ENCODE peak calls at places on chromosomes 12 and 14, in eight cellular contexts. W is NCI-H2081; Q is stimulated activated CD4-positive, alpha-beta T cell treated with anti-CD3 and anti-CD28 coated beads, Interleukin-2, amount 100 ng/mL, for 48 hours; Z is germinal center; P is suprapubic skin; U is GM13977; V is body of pancreas; R is HS-5. K is an unnamed sample.

GRCh38 chr12:59595097-59595496 is 732 bp upstream of the SLC16A7 start:
- DNase-seq in W (no peak), Q (no peak), Z (no peak), P (no peak), U (peak; percentile 2), V (no peak), R (no peak), K (no peak)

GRCh38 chr14:56874375-56874774 is 64.1 kb upstream of the OTX2 start:
- DNase-seq in W (peak; percentile 36), Q (no peak), Z (peak; percentile 10), P (no peak), U (peak; percentile 31), V (peak; percentile 47), R (no peak), K (peak; percentile 19)

GRCh38 chr12:91511795-91512420 is 329.3 kb upstream of the DCN start:
- DNase-seq in W (no peak), Q (no peak), Z (no peak), P (no peak), U (no peak), V (no peak), R (no peak), K (no peak)

GRCh38 chr14:30223385-30223785 is 295.7 kb upstream of the PRKD1 start:
- DNase-seq in W (no peak), Q (no peak), Z (no peak), P (no peak), U (no peak), V (peak; percentile 92), R (peak; percentile 90), K (peak; percentile 87)

GRCh38 chr12:20696181-20696580 is 1.0 kb downstream of the SLCO1C1 start:
- DNase-seq in W (no peak), Q (no peak), Z (no peak), P (no peak), U (no peak), V (no peak), R (no peak), K (no peak)

GRCh38 chr14:70641548-70642312 is at the start of gene TTC9:
- DNase-seq in W (peak; percentile 34), Q (no peak), Z (peak; percentile 69), P (no peak), U (peak; percentile 68), V (peak; percentile 34), R (no peak), K (peak; percentile 49)

GRCh38 chr14:58738189-58738836 is 100.6 kb downstream of the DACT1 start:
- DNase-seq in W (no peak), Q (no peak), Z (no peak), P (no peak), U (no peak), V (no peak), R (peak; percentile 70), K (peak; percentile 6)

GRCh38 chr14:56590535-56590951 is 10.9 kb downstream of the TMEM260 start:
- DNase-seq in W (peak; percentile 14), Q (no peak), Z (no peak), P (no peak), U (no peak), V (no peak), R (no peak), K (no peak)

GRCh38 chr12:70733385-70733784 is 96.2 kb upstream of the PTPRB start:
- DNase-seq in W (peak; percentile 72), Q (no peak), Z (peak; percentile 60), P (no peak), U (peak; percentile 57), V (no peak), R (no peak), K (peak; percentile 48)